ENCODE peak calls at places on chromosomes 12 and 14, in six cellular contexts. W, K, B, R, E and Y are unnamed samples.

GRCh38 chr12:82937151-82937550 is 250.4 kb downstream of the TMTC2 start:
- DNase-seq in W (no peak), K (no peak), B (no peak), R (no peak), E (no peak), Y (no peak)

GRCh38 chr12:84058136-84058535 is 854.5 kb downstream of the SLC6A15 start:
- DNase-seq in W (no peak), K (no peak), B (no peak), R (no peak), E (no peak), Y (no peak)

GRCh38 chr12:16043480-16043879 is 132.3 kb downstream of the DERA start:
- DNase-seq in W (no peak), K (no peak), B (no peak), R (no peak), E (no peak), Y (no peak)

GRCh38 chr14:54023027-54023426 is 66.4 kb upstream of the BMP4 start:
- DNase-seq in W (no peak), K (no peak), B (no peak), R (no peak), E (no peak), Y (no peak)

GRCh38 chr14:22846811-22847307 is 10.5 kb downstream of the MMP14 start:
- DNase-seq in W (no peak), K (no peak), B (no peak), R (no peak), E (no peak), Y (no peak)

GRCh38 chr14:105420141-105420975 is 731 bp downstream of the MTA1 start:
- DNase-seq in W (no peak), K (no peak), B (no peak), R (no peak), E (no peak), Y (no peak)

GRCh38 chr12:72543777-72544467 is 271.8 kb downstream of the TRHDE start:
- DNase-seq in W (no peak), K (no peak), B (no peak), R (no peak), E (no peak), Y (no peak)

GRCh38 chr14:99028521-99028920 is 243.5 kb downstream of the BCL11B start:
- DNase-seq in W (no peak), K (no peak), B (no peak), R (no peak), E (no peak), Y (no peak)

GRCh38 chr12:52091061-52091460 is 11.6 kb downstream of the SMIM41 start:
- DNase-seq in W (no peak), K (no peak), B (no peak), R (no peak), E (no peak), Y (no peak)

GRCh38 chr12:6272300-6273208 is 37.9 kb upstream of the PLEKHG6 start:
- DNase-seq in W (no peak), K (peak; percentile 77), B (peak; percentile 10), R (no peak), E (no peak), Y (peak; percentile 72)

GRCh38 chr12:113903381-113903863 is 62.7 kb downstream of the RBM19 start:
- DNase-seq in W (no peak), K (no peak), B (no peak), R (no peak), E (no peak), Y (no peak)

GRCh38 chr12:105906545-105906944 is 232.2 kb downstream of the NUAK1 start:
- DNase-seq in W (no peak), K (no peak), B (no peak), R (no peak), E (no peak), Y (no peak)

DNA sequence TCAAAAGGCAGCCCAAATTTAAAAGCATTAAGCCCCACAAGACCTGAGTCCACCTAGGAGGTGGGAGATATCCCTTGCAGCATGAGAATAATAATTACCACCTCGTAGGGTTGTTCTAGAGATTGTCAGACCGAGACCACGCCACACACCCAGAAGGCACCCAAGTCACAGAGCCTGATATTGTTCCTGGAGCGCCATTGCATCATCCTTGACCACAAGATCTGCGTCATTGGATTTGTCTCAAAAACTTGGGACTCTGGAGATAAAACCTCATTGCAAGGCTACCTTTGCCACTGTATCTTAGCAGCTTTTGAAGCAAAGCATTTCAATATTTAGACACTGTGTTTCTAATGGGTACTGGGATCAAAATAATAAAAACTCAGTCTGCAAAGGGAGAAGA is 29.4 kb upstream of the PPP2R5C start:
- DNase-seq in W (no peak), K (no peak), B (no peak), R (no peak), E (no peak), Y (no peak)
- TF ChIP-seq CTCF in W (no peak), K (no peak), B (no peak), R (no peak), E (no peak), Y (no peak)

DNA sequence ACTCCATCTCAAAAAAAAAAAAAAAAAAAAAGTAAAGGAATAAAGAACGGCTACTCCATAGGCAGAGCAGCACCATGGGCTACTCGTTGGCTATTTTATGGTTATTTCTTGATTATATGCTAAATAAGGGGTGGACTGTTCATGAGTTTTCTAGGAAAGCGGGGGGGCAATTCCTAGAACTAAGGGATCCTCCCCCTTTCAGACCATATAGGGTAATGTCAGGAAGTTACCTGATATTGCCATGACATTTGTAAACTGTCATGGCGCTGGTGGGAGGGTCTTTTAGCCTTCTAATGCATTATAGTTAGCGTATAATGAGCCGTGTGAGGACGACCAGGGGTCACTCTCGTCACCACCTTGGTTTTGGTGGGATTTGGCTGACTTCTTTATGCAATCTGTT is 142.3 kb downstream of the GLT1D1 start:
- DNase-seq in W (no peak), K (no peak), B (no peak), R (no peak), E (no peak), Y (no peak)
- H3K27ac ChIP-seq in W (no peak overlapping the region), K (no peak overlapping the region), B (no peak overlapping the region), R (no peak overlapping the region), E (no peak overlapping the region), Y (no peak overlapping the region)

GRCh38 chr14:78902010-78902623 is 731.9 kb downstream of the NRXN3 start:
- DNase-seq in W (no peak), K (peak; percentile 66), B (peak; percentile 69), R (no peak), E (no peak), Y (no peak)
- TF ChIP-seq CTCF in W (peak; percentile 30), K (peak; percentile 66), B (peak; percentile 88), R (no peak), E (peak; percentile 17), Y (no peak)

GRCh38 chr14:68254669-68255527 is 435.3 kb downstream of the RAD51B start:
- DNase-seq in W (no peak), K (no peak), B (no peak), R (no peak), E (no peak), Y (no peak)
- H3K27ac ChIP-seq in W (no peak overlapping the region), K (peak overlapping the region; percentile 56), B (no peak overlapping the region), R (no peak overlapping the region), E (no peak overlapping the region), Y (no peak overlapping the region)